ENCODE peak calls at places on chromosomes 5 and 9, in eight cellular contexts. C, N, U, S, Z, T, D and G are unnamed samples.

GRCh38 chr5:135107101-135107500 is 73.1 kb upstream of the PITX1 start:
- DNase-seq in D (no peak), U (no peak), T (no peak), C (no peak), Z (no peak), N (no peak), S (no peak), G (no peak)

GRCh38 chr5:172335721-172336120 is 52.2 kb upstream of the UBTD2 start:
- DNase-seq in C (no peak), Z (no peak), S (no peak), U (no peak), T (no peak), D (no peak), N (no peak), G (no peak)

GRCh38 chr5:80041536-80041935 is 6.4 kb downstream of the THBS4 start:
- DNase-seq in N (no peak), C (no peak), S (no peak), T (no peak), D (no peak), U (no peak), Z (no peak), G (no peak)

GRCh38 chr5:169945831-169946261 is 34.4 kb downstream of the INSYN2B start:
- DNase-seq in C (peak), S (peak), D (no peak), Z (peak), N (no peak), U (no peak), T (no peak), G (no peak)

GRCh38 chr5:153900703-153901395 is 137.9 kb downstream of the FAM114A2 start:
- DNase-seq in D (no peak), Z (peak), S (peak), U (no peak), T (no peak), N (no peak), C (no peak), G (no peak)

GRCh38 chr5:59039296-59040006 is 456.6 kb downstream of the RAB3C start:
- DNase-seq in Z (peak), U (peak), T (peak), S (peak), D (peak), C (peak), N (peak), G (peak)

GRCh38 chr5:73370620-73371583 is 77.7 kb downstream of the FOXD1 start:
- DNase-seq in D (no peak), U (no peak), T (peak), Z (no peak), C (no peak), S (peak), N (no peak), G (no peak)

GRCh38 chr5:138339086-138339456 is 1.0 kb downstream of the FAM53C start:
- DNase-seq in D (no peak), Z (peak), N (no peak), U (no peak), S (no peak), T (no peak), C (no peak), G (no peak)

GRCh38 chr9:76218151-76218867 is 175.9 kb downstream of the RFK start:
- DNase-seq in S (no peak), C (no peak), T (no peak), D (no peak), Z (no peak), U (no peak), N (no peak), G (no peak)

GRCh38 chr9:137028281-137029057 is 432 bp upstream of the ABCA2 start:
- DNase-seq in Z (no peak), N (no peak), S (no peak), U (peak), C (peak), D (peak), T (no peak), G (peak)

GRCh38 chr5:73963021-73963420 is 337.0 kb downstream of the ARHGEF28 start:
- DNase-seq in D (no peak), N (no peak), C (no peak), S (peak), T (no peak), U (no peak), Z (no peak), G (no peak)

GRCh38 chr5:69414885-69415583 is at the start of gene MARVELD2:
- DNase-seq in T (no peak), S (no peak), Z (peak), C (peak), N (peak), U (peak), D (peak), G (peak)

GRCh38 chr5:42026446-42026845 is 101.4 kb downstream of the FBXO4 start:
- DNase-seq in T (no peak), Z (no peak), U (no peak), N (no peak), C (no peak), D (no peak), S (no peak), G (no peak)

GRCh38 chr5:159660401-159660800 is 255.9 kb upstream of the ADRA1B start:
- DNase-seq in Z (no peak), U (no peak), D (no peak), N (no peak), S (no peak), C (no peak), T (no peak), G (no peak)

GRCh38 chr9:126700296-126700695 is 86.6 kb downstream of the LMX1B start:
- DNase-seq in C (no peak), D (no peak), Z (no peak), U (no peak), T (no peak), N (no peak), S (no peak), G (no peak)

GRCh38 chr9:109907810-109908458 is 127.9 kb downstream of the PALM2AKAP2 start:
- DNase-seq in N (no peak), S (no peak), C (no peak), Z (no peak), T (no peak), D (no peak), U (no peak), G (no peak)

GRCh38 chr5:43073597-43074546 is 33.8 kb upstream of the ANXA2R start:
- DNase-seq in N (peak), C (no peak), Z (peak), T (no peak), S (no peak), D (no peak), U (peak), G (peak)

GRCh38 chr5:94326579-94326978 is 291.8 kb downstream of the KIAA0825 start:
- DNase-seq in D (no peak), T (no peak), N (no peak), U (no peak), Z (no peak), S (no peak), C (no peak), G (no peak)

GRCh38 chr5:160347453-160347852 is 23.0 kb downstream of the C1QTNF2 start:
- DNase-seq in C (no peak), Z (no peak), D (no peak), U (no peak), T (no peak), S (no peak), N (no peak), G (no peak)

GRCh38 chr9:86944974-86945867 is 2.1 kb downstream of the GAS1 start:
- DNase-seq in S (no peak), D (no peak), Z (no peak), U (no peak), C (no peak), T (no peak), N (no peak), G (no peak)

GRCh38 chr5:116576043-116576713 is 1.6 kb upstream of the SEMA6A start:
- DNase-seq in C (peak), N (no peak), S (no peak), Z (no peak), T (no peak), U (no peak), D (no peak), G (no peak)

GRCh38 chr5:143896981-143897380 is 85.0 kb downstream of the HMHB1 start:
- DNase-seq in T (no peak), Z (no peak), U (no peak), D (no peak), N (no peak), S (no peak), C (no peak), G (no peak)

GRCh38 chr9:129316281-129317030 is 138.4 kb upstream of the IER5L start:
- DNase-seq in Z (no peak), S (no peak), D (no peak), C (no peak), U (no peak), N (no peak), T (no peak), G (no peak)

GRCh38 chr5:77876862-77877502 is 100.8 kb upstream of the TBCA start:
- DNase-seq in S (no peak), N (no peak), C (no peak), U (no peak), D (no peak), T (no peak), Z (no peak), G (no peak)

GRCh38 chr9:121053544-121053943 is 3.5 kb upstream of the C5 start:
- DNase-seq in Z (no peak), N (no peak), C (no peak), T (no peak), S (no peak), D (no peak), U (no peak), G (no peak)

GRCh38 chr9:34035656-34036055 is 13.0 kb downstream of the UBAP2 start:
- DNase-seq in Z (no peak), S (no peak), D (no peak), T (no peak), N (no peak), U (no peak), C (no peak), G (no peak)

GRCh38 chr9:11702529-11702928 is 990.7 kb upstream of the TYRP1 start:
- DNase-seq in U (peak), C (no peak), T (no peak), S (no peak), D (no peak), Z (no peak), N (no peak), G (no peak)

GRCh38 chr5:154078305-154078704 is 39.5 kb downstream of the MFAP3 start:
- DNase-seq in D (no peak), U (peak), T (no peak), Z (no peak), S (no peak), N (no peak), C (no peak), G (no peak)

GRCh38 chr5:172150514-172151425 is 37.3 kb downstream of the STK10 start:
- DNase-seq in T (no peak), N (no peak), U (no peak), Z (peak), D (no peak), S (peak), C (no peak), G (no peak)

GRCh38 chr9:113456235-113456634 is 7.3 kb upstream of the RGS3 start:
- DNase-seq in C (no peak), U (no peak), T (no peak), Z (no peak), D (no peak), N (no peak), S (no peak), G (no peak)

GRCh38 chr5:2207966-2208544 is 325.3 kb upstream of the IRX4 start:
- DNase-seq in Z (no peak), N (no peak), S (no peak), T (no peak), U (no peak), D (no peak), C (no peak), G (no peak)

GRCh38 chr5:169808118-169808581 is 171.1 kb downstream of the DOCK2 start:
- DNase-seq in S (no peak), U (no peak), C (no peak), Z (no peak), D (no peak), T (no peak), N (no peak), G (no peak)